ENCODE peak calls at places on chromosomes 5 and 9, in seven cellular contexts. One of them, this sample, is unnamed.

GRCh38 chr5:141604318-141604717 is 14.5 kb downstream of the DIAPH1 start:
- DNase-seq in GM23338: peak; percentile 67
- DNase-seq in hepatocyte: peak; percentile 75
- DNase-seq in K562: peak; percentile 46
- DNase-seq in MM.1S: no peak
- DNase-seq in endothelial cell of umbilical vein: peak; percentile 45
- DNase-seq in SK-N-MC: no peak
- DNase-seq in this sample: peak; percentile 64

GRCh38 chr5:36078430-36078829 is 11.7 kb upstream of the UGT3A2 start:
- DNase-seq in endothelial cell of umbilical vein: no peak
- DNase-seq in GM23338: peak; percentile 10
- DNase-seq in hepatocyte: no peak
- DNase-seq in MM.1S: no peak
- DNase-seq in SK-N-MC: no peak
- DNase-seq in K562: no peak
- DNase-seq in this sample: no peak

GRCh38 chr5:132797651-132798050 is 15.5 kb upstream of the SOWAHA start:
- DNase-seq in SK-N-MC: no peak
- DNase-seq in endothelial cell of umbilical vein: no peak
- DNase-seq in K562: no peak
- DNase-seq in GM23338: no peak
- DNase-seq in MM.1S: no peak
- DNase-seq in hepatocyte: no peak
- DNase-seq in this sample: no peak

GRCh38 chr5:176644294-176644693 is 3.0 kb upstream of the TSPAN17 start:
- DNase-seq in GM23338: no peak
- DNase-seq in hepatocyte: no peak
- DNase-seq in K562: no peak
- DNase-seq in SK-N-MC: no peak
- DNase-seq in endothelial cell of umbilical vein: no peak
- DNase-seq in MM.1S: no peak
- DNase-seq in this sample: no peak

GRCh38 chr9:16184964-16185646 is 632.3 kb downstream of the CCDC171 start:
- DNase-seq in SK-N-MC: no peak
- DNase-seq in GM23338: no peak
- DNase-seq in hepatocyte: no peak
- DNase-seq in endothelial cell of umbilical vein: no peak
- DNase-seq in MM.1S: no peak
- DNase-seq in K562: no peak
- DNase-seq in this sample: peak; percentile 9

GRCh38 chr5:118326496-118327045 is 661.8 kb downstream of the DTWD2 start:
- DNase-seq in GM23338: no peak
- DNase-seq in SK-N-MC: no peak
- DNase-seq in endothelial cell of umbilical vein: no peak
- DNase-seq in K562: no peak
- DNase-seq in MM.1S: no peak
- DNase-seq in hepatocyte: peak; percentile 3
- DNase-seq in this sample: no peak

GRCh38 chr5:172745406-172745805 is 25.6 kb downstream of the DUSP1 start:
- DNase-seq in MM.1S: no peak
- DNase-seq in hepatocyte: no peak
- DNase-seq in K562: no peak
- DNase-seq in GM23338: no peak
- DNase-seq in SK-N-MC: no peak
- DNase-seq in endothelial cell of umbilical vein: no peak
- DNase-seq in this sample: no peak

GRCh38 chr5:98929123-98929981 is 545 bp upstream of the CHD1 start:
- DNase-seq in hepatocyte: peak; percentile 94
- DNase-seq in endothelial cell of umbilical vein: peak; percentile 97
- DNase-seq in K562: peak; percentile 71
- DNase-seq in GM23338: peak; percentile 94
- DNase-seq in MM.1S: peak; percentile 89
- DNase-seq in SK-N-MC: peak; percentile 72
- DNase-seq in this sample: peak; percentile 96

GRCh38 chr9:1876891-1877496 is 138.2 kb upstream of the SMARCA2 start:
- DNase-seq in GM23338: no peak
- DNase-seq in hepatocyte: no peak
- DNase-seq in MM.1S: peak; percentile 43
- DNase-seq in SK-N-MC: no peak
- DNase-seq in endothelial cell of umbilical vein: no peak
- DNase-seq in K562: no peak
- DNase-seq in this sample: no peak

GRCh38 chr5:120463991-120464626 is at the start of gene PRR16:
- DNase-seq in hepatocyte: peak; percentile 85
- DNase-seq in GM23338: peak; percentile 82
- DNase-seq in SK-N-MC: no peak
- DNase-seq in endothelial cell of umbilical vein: peak; percentile 62
- DNase-seq in MM.1S: peak; percentile 68
- DNase-seq in K562: peak; percentile 17
- DNase-seq in this sample: peak; percentile 65

GRCh38 chr5:120463026-120463770 is 902 bp upstream of the PRR16 start:
- DNase-seq in hepatocyte: no peak
- DNase-seq in MM.1S: no peak
- DNase-seq in GM23338: no peak
- DNase-seq in SK-N-MC: no peak
- DNase-seq in endothelial cell of umbilical vein: no peak
- DNase-seq in K562: no peak
- DNase-seq in this sample: no peak

GRCh38 chr5:120466337-120467006 is 2.4 kb downstream of the PRR16 start:
- DNase-seq in endothelial cell of umbilical vein: no peak
- DNase-seq in K562: no peak
- DNase-seq in SK-N-MC: no peak
- DNase-seq in GM23338: no peak
- DNase-seq in hepatocyte: no peak
- DNase-seq in MM.1S: no peak
- DNase-seq in this sample: no peak

GRCh38 chr5:120465281-120465961 is 1.3 kb downstream of the PRR16 start:
- DNase-seq in hepatocyte: peak; percentile 58
- DNase-seq in SK-N-MC: no peak
- DNase-seq in GM23338: peak; percentile 77
- DNase-seq in endothelial cell of umbilical vein: no peak
- DNase-seq in MM.1S: no peak
- DNase-seq in K562: peak; percentile 12
- DNase-seq in this sample: no peak

DNA sequence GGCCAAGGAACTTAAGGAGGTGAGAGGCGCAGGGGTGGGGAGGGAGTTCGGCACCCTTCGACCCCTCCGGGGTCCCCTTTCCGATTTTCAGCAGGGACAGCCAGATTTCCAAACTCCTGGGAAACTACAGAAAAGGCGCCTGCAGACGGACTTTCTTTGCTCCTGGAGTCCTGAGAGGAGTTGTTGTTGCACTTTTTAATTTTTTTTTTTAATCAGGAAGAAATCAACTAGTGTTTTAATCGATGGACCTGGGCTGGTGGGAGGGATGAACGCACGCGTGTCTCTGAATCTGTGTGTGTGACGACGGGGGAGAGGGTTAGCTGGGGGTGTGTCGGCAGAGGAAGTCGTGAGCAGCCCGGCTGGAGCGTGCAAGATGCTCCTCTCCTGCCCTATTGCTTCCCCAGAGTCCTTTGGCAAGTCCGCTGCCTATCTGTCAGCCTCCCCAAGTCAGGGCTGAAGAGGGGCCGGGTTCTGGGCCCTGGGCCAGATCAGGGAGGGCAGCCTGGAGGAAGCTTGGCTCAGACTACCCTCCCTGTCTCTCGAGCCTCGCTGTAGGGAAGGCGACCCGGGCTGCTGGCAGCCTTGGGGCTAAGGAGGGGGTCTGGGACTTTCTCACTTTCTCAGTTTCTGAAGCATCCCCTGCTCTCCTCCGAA is 654 bp downstream of the PRR16 start:
- DNase-seq in endothelial cell of umbilical vein: peak; percentile 25
- DNase-seq in GM23338: peak; percentile 51
- DNase-seq in SK-N-MC: no peak
- DNase-seq in hepatocyte: peak; percentile 52
- DNase-seq in K562: no peak
- DNase-seq in MM.1S: no peak
- DNase-seq in this sample: no peak
- H3K4me3 ChIP-seq in endothelial cell of umbilical vein: peak overlapping the region; percentile 81
- H3K4me3 ChIP-seq in GM23338: peak overlapping the region; percentile 73
- H3K4me3 ChIP-seq in SK-N-MC: peak overlapping the region; percentile 87
- H3K4me3 ChIP-seq in hepatocyte: peak overlapping the region; percentile 80
- H3K4me3 ChIP-seq in K562: peak overlapping the region; percentile 54
- H3K4me3 ChIP-seq in MM.1S: peak overlapping the region; percentile 69
- H3K4me3 ChIP-seq in this sample: peak overlapping the region; percentile 42

DNA sequence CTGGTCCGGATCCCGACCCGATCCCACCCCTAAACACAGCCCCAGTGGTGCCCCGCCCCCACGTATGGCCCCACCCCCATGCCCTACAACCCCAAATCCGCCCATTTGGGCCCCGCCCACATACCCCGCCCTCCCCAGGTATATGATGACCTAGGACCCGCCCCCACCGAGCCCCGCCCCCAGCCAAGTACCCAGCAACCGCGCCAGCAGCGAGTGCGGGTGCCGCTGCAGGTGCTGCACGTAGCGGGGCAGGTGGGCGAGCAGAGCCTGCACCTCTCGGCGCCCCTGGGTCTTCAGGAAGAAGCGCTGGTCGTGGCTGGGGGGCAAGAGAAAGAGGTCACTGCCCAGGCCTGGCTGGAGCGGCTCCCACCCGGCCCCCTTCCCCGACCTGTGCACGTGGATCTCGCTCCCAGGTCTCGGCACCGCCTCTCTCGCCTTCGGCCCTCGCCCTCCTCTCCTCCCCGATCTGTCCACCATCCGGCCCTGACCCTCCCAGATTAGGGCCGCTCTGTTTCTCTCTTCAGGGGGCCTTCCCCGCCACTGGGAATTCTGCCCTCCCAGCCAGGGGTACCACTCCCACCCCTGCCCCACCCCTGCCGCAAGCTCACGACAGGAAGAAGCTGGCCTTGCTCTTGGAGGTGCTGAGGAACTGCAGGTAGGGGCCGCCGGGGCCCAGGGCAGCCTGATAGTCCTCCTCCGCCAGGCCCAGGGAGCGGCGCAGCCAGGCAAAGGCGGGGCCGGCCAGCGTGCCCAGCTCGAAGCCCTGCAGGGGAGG is 2.9 kb downstream of the PIP5KL1 start:
- DNase-seq in SK-N-MC: no peak
- DNase-seq in GM23338: peak; percentile 97
- DNase-seq in K562: peak; percentile 93
- DNase-seq in hepatocyte: peak; percentile 71
- DNase-seq in endothelial cell of umbilical vein: no peak
- DNase-seq in MM.1S: peak; percentile 82
- DNase-seq in this sample: no peak
- TF ChIP-seq EZH2 in SK-N-MC: no peak
- TF ChIP-seq EZH2 in GM23338: no peak
- TF ChIP-seq EZH2 in K562: no peak
- TF ChIP-seq EZH2 in hepatocyte: no peak
- TF ChIP-seq EZH2 in endothelial cell of umbilical vein: peak; percentile 64
- TF ChIP-seq EZH2 in MM.1S: no peak
- TF ChIP-seq EZH2 in this sample: no peak

GRCh38 chr9:123031963-123032362 is 1.5 kb upstream of the GPR21 start:
- DNase-seq in SK-N-MC: no peak
- DNase-seq in endothelial cell of umbilical vein: no peak
- DNase-seq in MM.1S: no peak
- DNase-seq in GM23338: no peak
- DNase-seq in K562: no peak
- DNase-seq in hepatocyte: no peak
- DNase-seq in this sample: no peak

GRCh38 chr9:123034881-123035465 is 1.5 kb downstream of the GPR21 start:
- DNase-seq in endothelial cell of umbilical vein: no peak
- DNase-seq in hepatocyte: no peak
- DNase-seq in K562: no peak
- DNase-seq in MM.1S: no peak
- DNase-seq in SK-N-MC: no peak
- DNase-seq in GM23338: no peak
- DNase-seq in this sample: no peak

GRCh38 chr9:123036886-123037540 is 3.5 kb downstream of the GPR21 start:
- DNase-seq in hepatocyte: no peak
- DNase-seq in GM23338: no peak
- DNase-seq in SK-N-MC: no peak
- DNase-seq in endothelial cell of umbilical vein: no peak
- DNase-seq in MM.1S: no peak
- DNase-seq in K562: no peak
- DNase-seq in this sample: no peak

GRCh38 chr9:123033864-123034598 is 564 bp downstream of the GPR21 start:
- DNase-seq in K562: no peak
- DNase-seq in MM.1S: no peak
- DNase-seq in endothelial cell of umbilical vein: no peak
- DNase-seq in GM23338: no peak
- DNase-seq in SK-N-MC: no peak
- DNase-seq in hepatocyte: peak; percentile 8
- DNase-seq in this sample: no peak

DNA sequence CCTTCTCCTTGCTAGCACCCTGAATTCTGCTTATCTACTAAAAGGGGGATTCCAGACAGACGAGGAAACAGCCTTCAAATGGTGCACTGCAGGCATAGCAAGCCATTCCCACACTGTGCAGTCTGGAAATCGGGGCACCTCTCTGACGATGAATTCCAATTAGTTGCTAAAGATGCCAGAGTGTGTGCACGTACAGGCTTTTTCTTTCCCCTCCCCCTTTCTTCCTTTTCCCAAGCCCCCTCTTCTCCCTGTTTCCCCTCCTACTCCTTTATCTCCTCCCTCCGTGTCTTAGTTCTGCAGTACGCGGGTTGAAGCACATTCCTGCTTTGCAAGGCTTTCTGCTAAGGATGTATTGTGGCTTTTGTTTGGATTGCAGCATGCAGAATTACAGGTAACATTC is at the start of gene GPR21:
- DNase-seq in hepatocyte: peak; percentile 10
- DNase-seq in endothelial cell of umbilical vein: no peak
- DNase-seq in MM.1S: no peak
- DNase-seq in K562: no peak
- DNase-seq in SK-N-MC: no peak
- DNase-seq in GM23338: peak; percentile 17
- DNase-seq in this sample: no peak
- H3K4me3 ChIP-seq in hepatocyte: no peak within 1 kb of the TSS
- H3K4me3 ChIP-seq in endothelial cell of umbilical vein: no peak within 1 kb of the TSS
- H3K4me3 ChIP-seq in MM.1S: no peak within 1 kb of the TSS
- H3K4me3 ChIP-seq in K562: no peak within 1 kb of the TSS
- H3K4me3 ChIP-seq in SK-N-MC: peak within 1 kb of the TSS; percentile 25
- H3K4me3 ChIP-seq in GM23338: no peak within 1 kb of the TSS
- H3K4me3 ChIP-seq in this sample: no peak within 1 kb of the TSS

DNA sequence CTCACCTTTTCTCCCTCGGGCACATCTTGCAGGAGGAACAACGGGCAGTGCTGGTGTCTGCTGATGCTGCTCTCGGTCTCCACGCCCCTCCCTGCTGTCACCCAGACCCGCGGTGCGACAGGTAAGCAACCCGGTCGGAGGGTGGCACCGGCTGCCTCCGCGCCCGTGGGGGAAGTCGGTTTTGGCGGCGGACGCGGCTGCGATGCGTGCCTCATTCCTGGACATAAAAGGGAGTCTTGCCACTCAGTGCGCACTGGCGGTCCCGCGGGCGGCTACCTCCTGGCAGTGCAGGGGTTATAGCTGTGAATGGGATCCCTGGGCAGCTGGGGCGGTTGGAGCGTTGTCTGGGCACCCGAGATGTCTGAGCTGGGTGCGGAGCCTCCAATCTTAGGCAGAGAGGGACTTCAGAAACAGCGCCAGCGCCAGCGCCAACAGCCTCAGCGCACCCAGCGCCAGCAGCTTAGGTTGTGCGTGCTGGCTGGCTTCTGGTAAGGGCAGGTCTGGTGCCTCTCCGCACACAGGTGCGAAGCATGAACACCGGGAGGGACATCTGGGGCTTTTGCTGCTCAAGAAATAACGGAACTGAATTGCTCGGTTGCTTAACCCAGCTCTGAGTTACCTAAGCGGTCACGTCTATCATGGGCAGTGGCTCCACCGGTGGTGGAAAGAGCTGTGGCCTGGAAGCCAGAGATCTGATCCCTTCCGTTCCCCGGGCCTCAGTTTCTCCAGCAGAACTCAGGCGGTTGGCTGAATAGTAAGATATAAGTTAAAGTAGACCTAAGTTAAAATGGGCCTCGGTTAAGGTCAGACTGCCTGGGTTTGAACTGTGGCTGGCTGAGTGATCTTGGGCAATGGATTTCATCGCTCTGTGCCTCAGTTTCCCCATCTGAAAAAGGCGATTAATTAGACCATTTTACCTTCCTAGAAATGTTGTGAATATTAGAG is 695 bp downstream of the COL15A1 start:
- DNase-seq in K562: no peak
- DNase-seq in hepatocyte: no peak
- DNase-seq in GM23338: peak; percentile 71
- DNase-seq in MM.1S: no peak
- DNase-seq in SK-N-MC: no peak
- DNase-seq in endothelial cell of umbilical vein: no peak
- DNase-seq in this sample: no peak
- TF ChIP-seq EZH2 in K562: no peak
- TF ChIP-seq EZH2 in hepatocyte: peak; percentile 61
- TF ChIP-seq EZH2 in GM23338: peak; percentile 72
- TF ChIP-seq EZH2 in MM.1S: no peak
- TF ChIP-seq EZH2 in SK-N-MC: peak; percentile 92
- TF ChIP-seq EZH2 in endothelial cell of umbilical vein: peak; percentile 51
- TF ChIP-seq EZH2 in this sample: peak; percentile 93